ENCODE peak calls at places on chromosomes 3 and 15, in four cellular contexts. One of them, this sample, is unnamed.

GRCh38 chr15:81211376-81211775 is 14.7 kb downstream of the IL16 start:
- DNase-seq in AG04450: no peak
- DNase-seq in endothelial cell: no peak
- DNase-seq in stimulated activated CD4-positive, alpha-beta T cell treated with anti-CD3 and anti-CD28 coated beads, Interleukin-12 subunit alpha, Interleukin-12 subunit beta, amount 100 ng/mL, for 24 hours: no peak
- DNase-seq in this sample: no peak

GRCh38 chr3:125410922-125411321 is 35.8 kb upstream of the ZNF148 start:
- DNase-seq in AG04450: no peak
- DNase-seq in endothelial cell: no peak
- DNase-seq in stimulated activated CD4-positive, alpha-beta T cell treated with anti-CD3 and anti-CD28 coated beads, Interleukin-12 subunit alpha, Interleukin-12 subunit beta, amount 100 ng/mL, for 24 hours: no peak
- DNase-seq in this sample: no peak

GRCh38 chr3:59578129-59578528 is 528.3 kb upstream of the CFAP20DC start:
- DNase-seq in AG04450: no peak
- DNase-seq in endothelial cell: no peak
- DNase-seq in stimulated activated CD4-positive, alpha-beta T cell treated with anti-CD3 and anti-CD28 coated beads, Interleukin-12 subunit alpha, Interleukin-12 subunit beta, amount 100 ng/mL, for 24 hours: no peak
- DNase-seq in this sample: no peak

GRCh38 chr3:100040446-100040845 is 73.9 kb downstream of the FILIP1L start:
- DNase-seq in AG04450: no peak
- DNase-seq in endothelial cell: no peak
- DNase-seq in stimulated activated CD4-positive, alpha-beta T cell treated with anti-CD3 and anti-CD28 coated beads, Interleukin-12 subunit alpha, Interleukin-12 subunit beta, amount 100 ng/mL, for 24 hours: no peak
- DNase-seq in this sample: peak

GRCh38 chr3:171806200-171807128 is 3.8 kb downstream of the PLD1 start:
- DNase-seq in AG04450: peak
- DNase-seq in endothelial cell: no peak
- DNase-seq in stimulated activated CD4-positive, alpha-beta T cell treated with anti-CD3 and anti-CD28 coated beads, Interleukin-12 subunit alpha, Interleukin-12 subunit beta, amount 100 ng/mL, for 24 hours: no peak
- DNase-seq in this sample: peak

GRCh38 chr3:119826714-119827113 is 44.8 kb downstream of the NR1I2 start:
- DNase-seq in AG04450: no peak
- DNase-seq in endothelial cell: no peak
- DNase-seq in stimulated activated CD4-positive, alpha-beta T cell treated with anti-CD3 and anti-CD28 coated beads, Interleukin-12 subunit alpha, Interleukin-12 subunit beta, amount 100 ng/mL, for 24 hours: no peak
- DNase-seq in this sample: no peak

GRCh38 chr3:12679468-12679867 is 15.6 kb upstream of the RAF1 start:
- DNase-seq in AG04450: peak
- DNase-seq in endothelial cell: no peak
- DNase-seq in stimulated activated CD4-positive, alpha-beta T cell treated with anti-CD3 and anti-CD28 coated beads, Interleukin-12 subunit alpha, Interleukin-12 subunit beta, amount 100 ng/mL, for 24 hours: no peak
- DNase-seq in this sample: no peak

GRCh38 chr3:123027292-123028232 is at the start of gene SEMA5B:
- DNase-seq in AG04450: no peak
- DNase-seq in endothelial cell: peak
- DNase-seq in stimulated activated CD4-positive, alpha-beta T cell treated with anti-CD3 and anti-CD28 coated beads, Interleukin-12 subunit alpha, Interleukin-12 subunit beta, amount 100 ng/mL, for 24 hours: no peak
- DNase-seq in this sample: no peak

GRCh38 chr15:29558261-29558660 is 264.0 kb downstream of the TJP1 start:
- DNase-seq in AG04450: no peak
- DNase-seq in endothelial cell: no peak
- DNase-seq in stimulated activated CD4-positive, alpha-beta T cell treated with anti-CD3 and anti-CD28 coated beads, Interleukin-12 subunit alpha, Interleukin-12 subunit beta, amount 100 ng/mL, for 24 hours: no peak
- DNase-seq in this sample: no peak

GRCh38 chr3:98772022-98772421 is 8.9 kb downstream of the ST3GAL6 start:
- DNase-seq in AG04450: no peak
- DNase-seq in endothelial cell: no peak
- DNase-seq in stimulated activated CD4-positive, alpha-beta T cell treated with anti-CD3 and anti-CD28 coated beads, Interleukin-12 subunit alpha, Interleukin-12 subunit beta, amount 100 ng/mL, for 24 hours: no peak
- DNase-seq in this sample: no peak

GRCh38 chr3:33385423-33385822 is 54.8 kb downstream of the UBP1 start:
- DNase-seq in AG04450: no peak
- DNase-seq in endothelial cell: no peak
- DNase-seq in stimulated activated CD4-positive, alpha-beta T cell treated with anti-CD3 and anti-CD28 coated beads, Interleukin-12 subunit alpha, Interleukin-12 subunit beta, amount 100 ng/mL, for 24 hours: no peak
- DNase-seq in this sample: no peak

GRCh38 chr15:58566029-58566428 is 134.2 kb downstream of the LIPC start:
- DNase-seq in AG04450: no peak
- DNase-seq in endothelial cell: no peak
- DNase-seq in stimulated activated CD4-positive, alpha-beta T cell treated with anti-CD3 and anti-CD28 coated beads, Interleukin-12 subunit alpha, Interleukin-12 subunit beta, amount 100 ng/mL, for 24 hours: no peak
- DNase-seq in this sample: no peak

GRCh38 chr15:63530235-63530634 is 25.8 kb downstream of the USP3 start:
- DNase-seq in AG04450: no peak
- DNase-seq in endothelial cell: no peak
- DNase-seq in stimulated activated CD4-positive, alpha-beta T cell treated with anti-CD3 and anti-CD28 coated beads, Interleukin-12 subunit alpha, Interleukin-12 subunit beta, amount 100 ng/mL, for 24 hours: no peak
- DNase-seq in this sample: no peak

GRCh38 chr3:66629431-66630368 is 128.9 kb upstream of the LRIG1 start:
- DNase-seq in AG04450: no peak
- DNase-seq in endothelial cell: no peak
- DNase-seq in stimulated activated CD4-positive, alpha-beta T cell treated with anti-CD3 and anti-CD28 coated beads, Interleukin-12 subunit alpha, Interleukin-12 subunit beta, amount 100 ng/mL, for 24 hours: no peak
- DNase-seq in this sample: no peak

GRCh38 chr3:187456268-187456667 is 88.1 kb downstream of the RTP4 start:
- DNase-seq in AG04450: no peak
- DNase-seq in endothelial cell: no peak
- DNase-seq in stimulated activated CD4-positive, alpha-beta T cell treated with anti-CD3 and anti-CD28 coated beads, Interleukin-12 subunit alpha, Interleukin-12 subunit beta, amount 100 ng/mL, for 24 hours: no peak
- DNase-seq in this sample: no peak

GRCh38 chr15:68789041-68789920 is 31.4 kb downstream of the ANP32A start:
- DNase-seq in AG04450: no peak
- DNase-seq in endothelial cell: no peak
- DNase-seq in stimulated activated CD4-positive, alpha-beta T cell treated with anti-CD3 and anti-CD28 coated beads, Interleukin-12 subunit alpha, Interleukin-12 subunit beta, amount 100 ng/mL, for 24 hours: no peak
- DNase-seq in this sample: no peak

GRCh38 chr3:71489315-71489761 is 94.2 kb downstream of the FOXP1 start:
- DNase-seq in AG04450: no peak
- DNase-seq in endothelial cell: no peak
- DNase-seq in stimulated activated CD4-positive, alpha-beta T cell treated with anti-CD3 and anti-CD28 coated beads, Interleukin-12 subunit alpha, Interleukin-12 subunit beta, amount 100 ng/mL, for 24 hours: no peak
- DNase-seq in this sample: no peak

GRCh38 chr3:132343018-132343612 is 25.9 kb downstream of the ACP3 start:
- DNase-seq in AG04450: peak
- DNase-seq in endothelial cell: peak
- DNase-seq in stimulated activated CD4-positive, alpha-beta T cell treated with anti-CD3 and anti-CD28 coated beads, Interleukin-12 subunit alpha, Interleukin-12 subunit beta, amount 100 ng/mL, for 24 hours: no peak
- DNase-seq in this sample: peak

GRCh38 chr3:39141211-39141995 is 12.0 kb downstream of the CSRNP1 start:
- DNase-seq in AG04450: no peak
- DNase-seq in endothelial cell: no peak
- DNase-seq in stimulated activated CD4-positive, alpha-beta T cell treated with anti-CD3 and anti-CD28 coated beads, Interleukin-12 subunit alpha, Interleukin-12 subunit beta, amount 100 ng/mL, for 24 hours: no peak
- DNase-seq in this sample: no peak

This sample was measured in HFF-Myc.